ENCODE peak calls at places on chromosomes 4 and X, in four cellular contexts. B, Q, Z and N are unnamed samples.

GRCh38 chr4:3388461-3389185 is 53.1 kb upstream of the HGFAC start:
- DNase-seq in B (peak; percentile 87), Q (no peak), Z (peak; percentile 57), N (no peak)

GRCh38 chrX:39175418-39176057 is 374.3 kb downstream of the MID1IP1 start:
- DNase-seq in B (no peak), Q (no peak), Z (no peak), N (no peak)

GRCh38 chrX:37580080-37580479 is 8.6 kb downstream of the LANCL3 start:
- DNase-seq in B (no peak), Q (no peak), Z (no peak), N (no peak)

GRCh38 chr4:165325732-165326512 is 1.5 kb upstream of the MSMO1 start:
- DNase-seq in B (peak; percentile 77), Q (no peak), Z (no peak), N (no peak)

GRCh38 chrX:12894074-12894691 is 12.2 kb upstream of the TLR8 start:
- DNase-seq in B (peak; percentile 37), Q (no peak), Z (peak; percentile 56), N (no peak)

GRCh38 chrX:153336128-153336894 is 2.4 kb downstream of the ZNF275 start:
- DNase-seq in B (no peak), Q (peak; percentile 30), Z (peak; percentile 33), N (peak; percentile 48)

GRCh38 chr4:177119021-177119461 is 190.6 kb upstream of the NEIL3 start:
- DNase-seq in B (peak; percentile 95), Q (no peak), Z (no peak), N (no peak)

GRCh38 chrX:49627030-49627777 is 28.4 kb downstream of the GAGE1 start:
- DNase-seq in B (no peak), Q (no peak), Z (peak; percentile 7), N (no peak)

GRCh38 chr4:25320374-25321172 is 8.0 kb downstream of the ZCCHC4 start:
- DNase-seq in B (peak; percentile 79), Q (no peak), Z (no peak), N (no peak)

GRCh38 chrX:68699960-68700746 is 52.7 kb downstream of the STARD8 start:
- DNase-seq in B (peak; percentile 52), Q (no peak), Z (no peak), N (no peak)

GRCh38 chrX:68749426-68749825 is 79.4 kb upstream of the EFNB1 start:
- DNase-seq in B (no peak), Q (no peak), Z (no peak), N (no peak)